ENCODE peak calls at places on chromosomes 1 and 21, in four cellular contexts. H, F, L and U are unnamed samples.
A peak's percentile ranks its signal among the peaks of the same experiment; 100 is the strongest.

GRCh38 chr1:160672789-160673695 is 26.2 kb upstream of the SLAMF1 start:
- DNase-seq in H (no peak), F (no peak), L (no peak), U (no peak)

GRCh38 chr1:150613061-150613920 is 16.1 kb downstream of the ENSA start:
- DNase-seq in H (no peak), F (no peak), L (peak; percentile 66), U (peak; percentile 93)

GRCh38 chr1:222529181-222529580 is 18.7 kb downstream of the HHIPL2 start:
- DNase-seq in H (no peak), F (no peak), L (no peak), U (no peak)

GRCh38 chr1:165637427-165637826 is 6.4 kb downstream of the MGST3 start:
- DNase-seq in H (no peak), F (no peak), L (no peak), U (no peak)

GRCh38 chr1:206979379-206980043 is 9.3 kb upstream of the FCAMR start:
- DNase-seq in H (peak; percentile 63), F (no peak), L (peak; percentile 34), U (peak; percentile 33)

GRCh38 chr21:29613021-29613420 is 314.3 kb downstream of the BACH1 start:
- DNase-seq in H (no peak), F (no peak), L (no peak), U (no peak)

GRCh38 chr1:153655333-153655732 is 3.2 kb upstream of the SNAPIN start:
- DNase-seq in H (no peak), F (no peak), L (no peak), U (no peak)

GRCh38 chr21:43269461-43269860 is 100.7 kb downstream of the CRYAA start:
- DNase-seq in H (peak; percentile 73), F (peak; percentile 8), L (no peak), U (no peak)

GRCh38 chr1:25063591-25064416 is 133.7 kb upstream of the RUNX3 start:
- DNase-seq in H (peak; percentile 66), F (no peak), L (peak; percentile 15), U (no peak)

GRCh38 chr1:84721152-84721551 is 30.9 kb upstream of the SSX2IP start:
- DNase-seq in H (no peak), F (no peak), L (no peak), U (no peak)

GRCh38 chr1:86504130-86504479 is 35.4 kb downstream of the CLCA1 start:
- DNase-seq in H (peak; percentile 34), F (peak; percentile 41), L (no peak), U (no peak)

GRCh38 chr1:178196631-178197030 is 102.7 kb downstream of the RASAL2 start:
- DNase-seq in H (no peak), F (no peak), L (no peak), U (no peak)

GRCh38 chr1:151970641-151971040 is 23.0 kb downstream of the S100A10 start:
- DNase-seq in H (no peak), F (no peak), L (peak; percentile 58), U (no peak)